ENCODE peak calls at places on chromosome 7, in six cellular contexts. X is breast epithelium; P is mammary epithelial cell; L is AG09319; Y is nephron progenitor cell; H is CD4-positive, alpha-beta T cell. W is an unnamed sample.

GRCh38 chr7:150937848-150938561 is 40.1 kb downstream of the KCNH2 start:
- DNase-seq in X (no peak), L (no peak), P (peak; percentile 79), H (peak; percentile 20), Y (no peak), W (no peak)

GRCh38 chr7:113797420-113797995 is 121.3 kb downstream of the PPP1R3A start:
- DNase-seq in X (no peak), H (no peak), Y (no peak), L (no peak), P (no peak), W (no peak)

GRCh38 chr7:27579565-27579964 is 83.1 kb downstream of the HIBADH start:
- DNase-seq in X (no peak), H (no peak), L (no peak), Y (no peak), P (no peak), W (no peak)

GRCh38 chr7:105154084-105154483 is 140.1 kb downstream of the KMT2E start:
- DNase-seq in L (no peak), X (no peak), Y (no peak), H (no peak), P (no peak), W (no peak)

GRCh38 chr7:2970907-2971306 is 72.8 kb downstream of the CARD11 start:
- DNase-seq in L (no peak), H (no peak), P (no peak), Y (no peak), X (no peak), W (no peak)

GRCh38 chr7:84025332-84025927 is 169.2 kb downstream of the SEMA3A start:
- DNase-seq in P (peak; percentile 89), L (peak; percentile 78), H (no peak), X (no peak), Y (peak; percentile 5), W (no peak)

GRCh38 chr7:24833548-24833947 is 76.3 kb upstream of the GSDME start:
- DNase-seq in H (no peak), Y (no peak), L (no peak), P (no peak), X (no peak), W (no peak)

GRCh38 chr7:81402227-81402626 is 367.6 kb downstream of the HGF start:
- DNase-seq in P (no peak), L (no peak), H (no peak), Y (no peak), X (no peak), W (no peak)

GRCh38 chr7:40996330-40996729 is 706.6 kb downstream of the INHBA start:
- DNase-seq in X (no peak), L (no peak), H (no peak), P (no peak), Y (no peak), W (no peak)

GRCh38 chr7:116166167-116166566 is 44.2 kb upstream of the TES start:
- DNase-seq in P (no peak), X (no peak), L (no peak), H (no peak), Y (no peak), W (no peak)

GRCh38 chr7:27151341-27151944 is 940 bp downstream of the HOXA3 start:
- DNase-seq in P (peak; percentile 35), H (no peak), Y (peak; percentile 35), L (no peak), X (peak; percentile 51), W (no peak)

GRCh38 chr7:117995850-117996650 is 122.8 kb upstream of the CTTNBP2 start:
- DNase-seq in X (no peak), H (no peak), L (no peak), Y (no peak), P (peak; percentile 79), W (no peak)

GRCh38 chr7:26167293-26167934 is 15.4 kb downstream of the NFE2L3 start:
- DNase-seq in H (no peak), X (no peak), L (no peak), Y (no peak), P (no peak), W (peak; percentile 54)

GRCh38 chr7:2680792-2681490 is 7.1 kb upstream of the AMZ1 start:
- DNase-seq in L (no peak), P (peak; percentile 46), H (peak; percentile 48), X (peak; percentile 75), Y (peak; percentile 81), W (peak; percentile 88)

GRCh38 chr7:93923291-93923690 is 1.8 kb downstream of the GNG11 start:
- DNase-seq in H (no peak), X (no peak), L (no peak), Y (no peak), P (no peak), W (no peak)

GRCh38 chr7:49911906-49912305 is 138.5 kb downstream of the VWC2 start:
- DNase-seq in X (no peak), L (no peak), H (no peak), P (no peak), Y (no peak), W (no peak)

GRCh38 chr7:106124176-106124575 is 12.1 kb upstream of the SYPL1 start:
- DNase-seq in L (no peak), Y (no peak), X (no peak), H (no peak), P (no peak), W (no peak)

GRCh38 chr7:27167170-27167505 is 1.8 kb upstream of the HOXA9 start:
- DNase-seq in X (no peak), H (no peak), L (no peak), P (no peak), Y (peak; percentile 41), W (no peak)

GRCh38 chr7:30572212-30572839 is 22.4 kb upstream of the GARS1 start:
- DNase-seq in H (no peak), P (no peak), L (no peak), Y (no peak), X (no peak), W (no peak)

GRCh38 chr7:80783688-80784327 is 135.0 kb downstream of the SEMA3C start:
- DNase-seq in P (no peak), L (no peak), H (no peak), Y (no peak), X (no peak), W (no peak)

GRCh38 chr7:92432299-92432946 is 14.9 kb upstream of the GATAD1 start:
- DNase-seq in P (no peak), X (no peak), L (no peak), Y (no peak), H (no peak), W (no peak)

GRCh38 chr7:125814030-125814535 is 884.5 kb upstream of the POT1 start:
- DNase-seq in L (no peak), H (no peak), P (no peak), X (no peak), Y (no peak), W (no peak)

GRCh38 chr7:144659211-144659610 is 176.6 kb downstream of the TPK1 start:
- DNase-seq in X (no peak), P (no peak), L (no peak), Y (no peak), H (no peak), W (no peak)

GRCh38 chr7:129990403-129991192 is 37.8 kb upstream of the UBE2H start:
- DNase-seq in L (no peak), P (no peak), X (no peak), H (no peak), Y (no peak), W (no peak)

DNA sequence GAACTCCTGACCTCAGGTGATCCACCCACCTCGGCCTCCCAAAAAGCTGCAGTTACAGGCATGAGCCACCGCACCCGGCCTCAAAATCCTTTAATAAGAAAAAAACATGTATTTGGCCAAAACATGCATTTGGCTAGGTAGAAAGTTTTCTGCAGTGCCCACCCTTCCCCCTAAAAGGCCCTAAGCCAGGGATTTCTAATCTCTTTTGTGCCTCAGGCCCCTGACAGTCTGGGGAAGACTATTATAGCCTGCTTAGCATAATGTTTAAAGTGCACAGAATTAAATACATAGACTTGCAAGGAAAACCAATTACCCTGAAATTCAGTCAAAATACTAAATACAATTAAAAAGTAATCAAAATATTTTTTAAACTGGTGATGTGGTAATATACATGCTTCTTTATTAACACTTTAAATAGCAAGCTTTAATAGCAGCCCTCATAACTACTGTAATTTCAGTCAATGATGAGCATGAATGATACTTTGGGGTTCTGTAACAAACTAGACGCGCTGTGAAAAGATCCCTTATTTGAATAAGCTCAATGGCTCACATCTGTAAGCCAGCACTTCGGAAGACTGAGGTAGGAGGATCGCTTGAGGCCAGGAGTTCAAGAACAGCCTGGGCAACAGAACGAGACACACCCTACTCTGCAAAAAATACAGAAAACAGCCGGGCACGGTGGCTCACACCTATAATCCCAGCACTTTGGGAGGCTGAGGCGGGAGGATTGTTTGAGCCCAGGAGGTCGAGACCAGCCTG is 29.9 kb downstream of the SPDYE6 start:
- DNase-seq in P (no peak), X (no peak), L (no peak), Y (no peak), H (no peak), W (no peak)
- TF ChIP-seq CTCF in P (no peak), X (no peak), L (no peak), Y (no peak), H (no peak), W (no peak)

GRCh38 chr7:68063171-68063570 is 1066.5 kb downstream of the TYW1 start:
- DNase-seq in L (no peak), H (no peak), Y (peak; percentile 19), X (no peak), P (no peak), W (no peak)
- TF ChIP-seq CTCF in L (no peak), H (no peak), Y (peak; percentile 54), X (peak; percentile 29), P (peak; percentile 3), W (no peak)

GRCh38 chr7:79157281-79157680 is 296.2 kb downstream of the MAGI2 start:
- DNase-seq in X (no peak), L (no peak), P (no peak), Y (no peak), H (no peak), W (no peak)
- TF ChIP-seq CTCF in X (no peak), L (no peak), P (no peak), Y (no peak), H (no peak), W (no peak)

GRCh38 chr7:1536768-1537630 is 6.5 kb downstream of the MAFK start:
- DNase-seq in Y (peak; percentile 87), L (peak; percentile 98), X (peak; percentile 98), P (peak; percentile 87), H (no peak), W (no peak)

GRCh38 chr7:1537631-1538412 is 7.3 kb downstream of the MAFK start:
- DNase-seq in Y (peak; percentile 74), L (peak; percentile 89), P (peak; percentile 48), X (peak; percentile 90), H (no peak), W (no peak)

GRCh38 chr7:1539346-1540321 is 9.1 kb downstream of the MAFK start:
- DNase-seq in P (no peak), Y (no peak), X (no peak), L (no peak), H (no peak), W (no peak)

GRCh38 chr7:1540391-1541271 is 10.1 kb downstream of the MAFK start:
- DNase-seq in X (no peak), L (no peak), P (no peak), H (no peak), Y (no peak), W (no peak)

GRCh38 chr7:1538544-1539345 is 8.2 kb downstream of the MAFK start:
- DNase-seq in X (no peak), Y (no peak), L (no peak), H (no peak), P (no peak), W (no peak)
- TF ChIP-seq CTCF in X (no peak), Y (no peak), L (no peak), H (no peak), P (no peak), W (no peak)